ENCODE peak calls at places on chromosomes 13 and 19, in seven cellular contexts. F, X, R, U, J, T and N are unnamed samples.

GRCh38 chr13:79966502-79966901 is 374.4 kb downstream of the SPRY2 start:
- DNase-seq in F (no peak), X (no peak), R (no peak), U (no peak), J (no peak), T (no peak), N (peak; percentile 66)

GRCh38 chr13:33015791-33016323 is 366 bp upstream of the KL start:
- DNase-seq in F (peak; percentile 19), X (peak; percentile 18), R (no peak), U (no peak), J (no peak), T (no peak), N (no peak)

GRCh38 chr13:73997964-73998363 is 136.2 kb downstream of the KLF12 start:
- DNase-seq in F (no peak), X (no peak), R (no peak), U (no peak), J (no peak), T (no peak), N (no peak)

GRCh38 chr13:110759710-110760109 is 46.2 kb downstream of the ING1 start:
- DNase-seq in F (no peak), X (no peak), R (peak; percentile 62), U (no peak), J (no peak), T (no peak), N (peak; percentile 59)

GRCh38 chr13:67278230-67278629 is 48.1 kb upstream of the PCDH9 start:
- DNase-seq in F (no peak), X (no peak), R (peak; percentile 78), U (no peak), J (no peak), T (no peak), N (no peak)

GRCh38 chr19:17656970-17657369 is 31.2 kb downstream of the UNC13A start:
- DNase-seq in F (no peak), X (no peak), R (no peak), U (no peak), J (no peak), T (no peak), N (no peak)

GRCh38 chr13:49097374-49097773 is 121.7 kb downstream of the FNDC3A start:
- DNase-seq in F (no peak), X (no peak), R (peak; percentile 89), U (no peak), J (no peak), T (no peak), N (peak; percentile 90)

GRCh38 chr19:33468361-33469170 is 53.0 kb downstream of the PEPD start:
- DNase-seq in F (no peak), X (no peak), R (peak; percentile 17), U (no peak), J (no peak), T (no peak), N (no peak)

GRCh38 chr19:4922530-4923378 is 13.5 kb downstream of the UHRF1 start:
- DNase-seq in F (no peak), X (no peak), R (no peak), U (no peak), J (no peak), T (no peak), N (no peak)

GRCh38 chr19:709196-709964 is 645 bp downstream of the PALM start:
- DNase-seq in F (no peak), X (peak; percentile 45), R (no peak), U (no peak), J (no peak), T (no peak), N (no peak)

GRCh38 chr19:33569822-33570221 is 48.2 kb upstream of the PEPD start:
- DNase-seq in F (no peak), X (no peak), R (no peak), U (no peak), J (no peak), T (no peak), N (no peak)

GRCh38 chr19:43504426-43505185 is at the start of gene PHLDB3:
- DNase-seq in F (no peak), X (peak; percentile 48), R (no peak), U (peak; percentile 44), J (peak; percentile 29), T (no peak), N (no peak)

GRCh38 chr13:23570099-23570926 is at the start of gene TNFRSF19:
- DNase-seq in F (peak; percentile 45), X (peak; percentile 80), R (peak; percentile 84), U (peak; percentile 29), J (no peak), T (peak; percentile 54), N (peak; percentile 41)

GRCh38 chr19:15869109-15869555 is 28.7 kb downstream of the CYP4F2 start:
- DNase-seq in F (no peak), X (no peak), R (peak; percentile 4), U (no peak), J (peak; percentile 60), T (no peak), N (peak; percentile 92)

GRCh38 chr13:44918323-44919102 is 70.8 kb downstream of the NUFIP1 start:
- DNase-seq in F (peak; percentile 89), X (peak; percentile 89), R (peak; percentile 97), U (peak; percentile 92), J (peak; percentile 90), T (peak; percentile 91), N (peak; percentile 84)

GRCh38 chr19:42006569-42006968 is 12.5 kb upstream of the ATP1A3 start:
- DNase-seq in F (no peak), X (no peak), R (no peak), U (no peak), J (no peak), T (no peak), N (no peak)

GRCh38 chr19:38841787-38842438 is 7.9 kb downstream of the HNRNPL start:
- DNase-seq in F (no peak), X (no peak), R (no peak), U (no peak), J (no peak), T (no peak), N (no peak)

GRCh38 chr13:20287976-20288375 is 55.9 kb upstream of the GJB6 start:
- DNase-seq in F (no peak), X (no peak), R (no peak), U (no peak), J (no peak), T (no peak), N (no peak)

GRCh38 chr13:20291037-20291436 is 58.9 kb upstream of the GJB6 start:
- DNase-seq in F (no peak), X (no peak), R (no peak), U (no peak), J (no peak), T (no peak), N (no peak)

GRCh38 chr13:20288561-20288960 is 56.4 kb upstream of the GJB6 start:
- DNase-seq in F (no peak), X (no peak), R (no peak), U (no peak), J (no peak), T (no peak), N (no peak)

GRCh38 chr13:20285530-20285929 is 53.4 kb upstream of the GJB6 start:
- DNase-seq in F (no peak), X (no peak), R (no peak), U (no peak), J (no peak), T (no peak), N (no peak)
- H3K4me3 ChIP-seq in F (no peak overlapping the region), X (no peak overlapping the region), R (no peak overlapping the region), U (no peak overlapping the region), J (no peak overlapping the region), T (no peak overlapping the region), N (no peak overlapping the region)

DNA sequence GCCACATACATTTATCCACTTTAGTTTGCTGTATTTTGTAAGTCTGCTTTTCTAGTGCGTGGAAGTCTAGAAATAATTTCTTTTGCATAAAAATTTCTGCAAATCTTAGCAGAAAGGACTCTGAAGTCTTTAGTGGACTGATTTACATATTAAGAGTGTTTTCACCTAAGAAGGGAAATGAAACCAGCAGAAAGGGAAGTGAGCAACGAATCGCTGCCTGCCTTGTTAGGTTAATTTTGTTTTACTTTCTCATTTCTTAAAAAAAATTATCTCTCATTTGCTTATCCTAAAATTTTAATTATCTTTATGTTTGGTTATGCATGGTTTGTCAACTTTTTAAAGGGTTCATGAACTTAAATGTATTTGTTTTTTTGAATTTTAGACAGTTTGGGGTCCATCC is 767 bp upstream of the GPR18 start:
- DNase-seq in F (no peak), X (no peak), R (no peak), U (no peak), J (no peak), T (no peak), N (no peak)
- H3K4me3 ChIP-seq in F (no peak overlapping the region), X (no peak overlapping the region), R (no peak overlapping the region), U (no peak overlapping the region), J (no peak overlapping the region), T (no peak overlapping the region), N (no peak overlapping the region)

DNA sequence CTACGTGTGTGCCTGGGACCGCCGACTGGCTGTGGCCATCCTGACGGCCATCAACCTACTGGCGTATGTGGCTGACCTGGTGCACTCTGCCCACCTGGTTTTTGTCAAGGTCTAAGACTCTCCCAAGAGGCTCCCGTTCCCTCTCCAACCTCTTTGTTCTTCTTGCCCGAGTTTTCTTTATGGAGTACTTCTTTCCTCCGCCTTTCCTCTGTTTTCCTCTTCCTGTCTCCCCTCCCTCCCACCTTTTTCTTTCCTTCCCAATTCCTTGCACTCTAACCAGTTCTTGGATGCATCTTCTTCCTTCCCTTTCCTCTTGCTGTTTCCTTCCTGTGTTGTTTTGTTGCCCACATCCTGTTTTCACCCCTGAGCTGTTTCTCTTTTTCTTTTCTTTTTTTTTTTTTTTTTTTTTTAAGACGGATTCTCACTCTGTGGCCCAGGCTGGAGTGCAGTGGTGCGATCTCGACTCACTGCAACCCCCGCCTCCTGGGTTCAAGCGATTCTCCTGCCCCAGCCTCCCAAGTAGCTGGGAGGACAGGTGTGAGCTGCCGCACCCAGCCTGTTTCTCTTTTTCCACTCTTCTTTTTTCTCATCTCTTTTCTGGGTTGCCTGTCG is 6.8 kb downstream of the MYADM start:
- DNase-seq in F (no peak), X (no peak), R (no peak), U (no peak), J (no peak), T (no peak), N (no peak)
- H3K4me3 ChIP-seq in F (no peak overlapping the region), X (no peak overlapping the region), R (no peak overlapping the region), U (no peak overlapping the region), J (no peak overlapping the region), T (no peak overlapping the region), N (no peak overlapping the region)

GRCh38 chr13:27978301-27978968 is 9.3 kb upstream of the CDX2 start:
- DNase-seq in F (no peak), X (no peak), R (no peak), U (no peak), J (no peak), T (no peak), N (no peak)
- H3K4me3 ChIP-seq in F (peak overlapping the region; percentile 41), X (no peak overlapping the region), R (no peak overlapping the region), U (peak overlapping the region; percentile 38), J (no peak overlapping the region), T (no peak overlapping the region), N (no peak overlapping the region)